ENCODE peak calls at places on chromosomes 2 and 18, in six cellular contexts. F is GM23248, H is endothelial cell of umbilical vein, Z is fibroblast of lung, W is HCT116, Y is neural progenitor cell. P is an unnamed sample.

GRCh38 chr2:107001081-107001480 is 115.1 kb upstream of the ST6GAL2 start:
- DNase-seq in Y (no peak), W (no peak), F (no peak), H (no peak), Z (peak; percentile 49), P (no peak)

GRCh38 chr2:66696374-66696773 is 261.4 kb downstream of the MEIS1 start:
- DNase-seq in F (no peak), Y (no peak), H (no peak), W (no peak), Z (no peak), P (no peak)

GRCh38 chr2:235383272-235383843 is 110.5 kb upstream of the AGAP1 start:
- DNase-seq in Z (no peak), W (no peak), F (peak; percentile 19), Y (no peak), H (no peak), P (no peak)

GRCh38 chr2:83072767-83073166 is 1386.3 kb downstream of the SUCLG1 start:
- DNase-seq in Y (no peak), W (no peak), H (no peak), Z (no peak), F (no peak), P (no peak)

GRCh38 chr18:77248873-77249582 is 620 bp upstream of the GALR1 start:
- DNase-seq in W (no peak), H (no peak), Z (no peak), F (no peak), Y (peak; percentile 44), P (no peak)

GRCh38 chr18:31835528-31836138 is 75.0 kb upstream of the SLC25A52 start:
- DNase-seq in W (no peak), Y (no peak), H (no peak), F (peak; percentile 44), Z (no peak), P (no peak)

GRCh38 chr2:47595115-47595514 is 187.8 kb upstream of the MSH6 start:
- DNase-seq in F (no peak), Y (no peak), W (no peak), H (no peak), Z (no peak), P (no peak)

GRCh38 chr2:206064077-206064476 is 21.9 kb downstream of the INO80D start:
- DNase-seq in F (peak; percentile 10), Z (peak; percentile 9), W (no peak), Y (no peak), H (no peak), P (no peak)

GRCh38 chr2:85133751-85134254 is 611 bp downstream of the TCF7L1 start:
- DNase-seq in W (no peak), H (peak; percentile 45), Z (peak; percentile 40), F (peak; percentile 70), Y (no peak), P (no peak)

GRCh38 chr18:9708882-9709877 is 1.1 kb downstream of the RAB31 start:
- DNase-seq in Y (peak; percentile 65), H (peak; percentile 24), F (peak; percentile 62), W (no peak), Z (no peak), P (peak; percentile 51)
- TF ChIP-seq EZH2 in Y (peak; percentile 98), H (no peak), F (no peak), W (no peak), Z (no peak), P (no peak)

DNA sequence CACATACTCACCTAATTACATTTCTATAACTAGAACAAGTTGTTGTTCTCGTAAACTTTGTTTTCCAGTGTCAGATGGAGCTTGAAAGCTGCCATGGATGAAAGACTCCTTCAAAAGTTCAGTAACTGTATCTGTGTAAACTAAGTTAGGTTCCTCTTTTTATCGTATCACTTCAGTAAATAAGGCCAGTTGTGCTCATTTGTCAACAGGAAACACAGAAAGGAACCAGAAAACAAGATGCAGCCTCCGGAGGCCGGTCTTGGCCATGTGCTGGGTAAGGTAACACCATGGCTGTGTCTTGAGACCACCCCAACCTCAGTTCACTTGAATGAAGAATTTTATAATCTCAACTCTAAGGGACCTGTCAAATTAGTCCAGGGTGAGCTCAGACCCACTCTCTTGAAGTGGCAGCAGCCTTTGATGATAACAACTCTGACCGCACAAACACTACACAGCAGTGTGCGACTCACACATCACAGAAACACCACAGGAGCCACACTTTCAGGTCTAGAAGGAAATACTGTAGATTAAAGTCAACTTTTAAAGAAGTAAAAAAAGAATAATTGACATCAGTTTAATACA is 213.8 kb downstream of the AFF3 start:
- DNase-seq in H (no peak), F (no peak), W (no peak), Z (no peak), Y (no peak), P (no peak)
- H3K4me2 ChIP-seq in H (no peak overlapping the region), F (no peak overlapping the region), W (no peak overlapping the region), Z (no peak overlapping the region), Y (no peak overlapping the region), P (no peak overlapping the region)

GRCh38 chr2:72926368-72926767 is 9.0 kb downstream of the EMX1 start:
- DNase-seq in H (no peak), F (no peak), Z (no peak), Y (no peak), W (no peak), P (no peak)
- TF ChIP-seq EZH2 in H (no peak), F (no peak), Z (peak; percentile 65), Y (no peak), W (no peak), P (no peak)

GRCh38 chr2:20108655-20109396 is 57.4 kb upstream of the LAPTM4A start:
- DNase-seq in H (no peak), Z (peak; percentile 85), Y (no peak), F (peak; percentile 63), W (no peak), P (peak; percentile 88)
- H3K4me2 ChIP-seq in H (no peak overlapping the region), Z (no peak overlapping the region), Y (no peak overlapping the region), F (no peak overlapping the region), W (no peak overlapping the region), P (peak overlapping the region; percentile 64)

GRCh38 chr2:45168731-45169338 is 159.6 kb upstream of the SIX2 start:
- DNase-seq in Z (no peak), W (no peak), Y (peak; percentile 71), F (peak; percentile 46), H (peak; percentile 36), P (peak; percentile 47)

GRCh38 chr2:45169339-45170190 is 160.3 kb upstream of the SIX2 start:
- DNase-seq in H (peak; percentile 50), W (no peak), F (peak; percentile 58), Z (no peak), Y (peak; percentile 68), P (no peak)

GRCh38 chr2:45170976-45171514 is 161.8 kb upstream of the SIX2 start:
- DNase-seq in F (no peak), Y (no peak), Z (peak; percentile 61), W (no peak), H (no peak), P (no peak)

GRCh38 chr2:45167885-45168284 is 158.6 kb upstream of the SIX2 start:
- DNase-seq in W (no peak), H (no peak), F (no peak), Y (peak; percentile 30), Z (no peak), P (no peak)

DNA sequence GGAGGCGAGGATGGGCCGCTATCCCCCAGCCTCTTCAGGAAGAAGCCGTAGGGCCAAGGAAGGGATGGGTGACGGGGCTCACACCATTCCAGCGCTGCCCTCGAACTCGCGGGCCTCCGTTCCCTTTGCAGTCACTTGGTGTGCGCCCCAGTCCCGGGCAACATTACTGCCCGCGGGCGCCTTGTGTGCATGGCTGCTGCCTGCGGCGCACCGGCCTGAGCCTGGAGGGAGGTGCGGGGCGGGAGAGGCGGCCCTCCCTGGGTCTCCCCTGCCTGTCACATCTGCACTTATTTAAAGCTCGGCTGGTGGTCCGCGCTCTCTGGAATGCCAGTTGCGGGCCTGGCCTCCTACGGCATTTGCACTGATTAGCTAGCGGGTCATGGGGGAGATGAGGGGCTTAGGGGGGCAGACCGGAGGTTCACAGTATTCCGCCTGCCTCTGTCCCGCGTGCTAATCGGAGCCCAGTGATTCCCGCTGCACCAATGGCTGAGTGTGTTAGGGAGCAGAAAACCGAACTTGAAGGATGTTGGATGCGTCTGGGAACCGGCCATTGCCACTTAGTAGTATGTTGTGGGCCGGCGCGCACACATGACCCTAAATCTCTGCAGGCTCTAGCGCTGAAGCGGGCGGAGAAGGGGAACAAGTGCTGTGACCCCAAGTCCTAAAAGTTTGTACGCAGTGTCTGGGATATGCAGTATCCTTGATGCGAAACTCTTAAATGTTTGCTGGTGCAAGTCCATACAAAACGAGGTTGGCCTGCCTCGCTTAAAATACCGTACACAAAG is 161.1 kb upstream of the SIX2 start:
- DNase-seq in W (no peak), H (no peak), Z (no peak), F (no peak), Y (peak; percentile 84), P (no peak)
- TF ChIP-seq EZH2 in W (no peak), H (peak; percentile 49), Z (peak; percentile 12), F (no peak), Y (peak; percentile 87), P (no peak)

DNA sequence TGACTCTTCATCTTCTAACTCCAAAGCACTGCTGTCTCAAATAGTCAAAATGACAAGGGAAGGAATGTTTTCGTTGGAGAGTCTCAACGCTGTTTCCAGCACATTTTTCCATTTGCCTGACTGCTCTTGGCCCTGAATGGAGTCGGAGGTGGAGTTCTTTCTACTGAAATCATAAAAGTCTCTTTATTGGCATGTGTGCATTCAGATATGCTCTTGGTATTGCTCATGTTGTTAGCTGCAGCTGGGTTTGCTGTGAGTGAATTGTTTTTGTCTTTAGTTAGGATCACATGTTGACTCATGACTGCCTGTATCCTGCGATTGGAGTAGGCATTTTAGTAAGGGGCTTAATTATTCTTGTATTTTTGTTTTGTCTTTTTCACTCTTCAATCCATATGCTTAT is 16.8 kb downstream of the TMEM17 start:
- DNase-seq in F (peak; percentile 61), H (peak; percentile 92), Y (no peak), W (no peak), Z (peak; percentile 47), P (no peak)
- H3K4me2 ChIP-seq in F (no peak overlapping the region), H (no peak overlapping the region), Y (no peak overlapping the region), W (no peak overlapping the region), Z (no peak overlapping the region), P (no peak overlapping the region)

DNA sequence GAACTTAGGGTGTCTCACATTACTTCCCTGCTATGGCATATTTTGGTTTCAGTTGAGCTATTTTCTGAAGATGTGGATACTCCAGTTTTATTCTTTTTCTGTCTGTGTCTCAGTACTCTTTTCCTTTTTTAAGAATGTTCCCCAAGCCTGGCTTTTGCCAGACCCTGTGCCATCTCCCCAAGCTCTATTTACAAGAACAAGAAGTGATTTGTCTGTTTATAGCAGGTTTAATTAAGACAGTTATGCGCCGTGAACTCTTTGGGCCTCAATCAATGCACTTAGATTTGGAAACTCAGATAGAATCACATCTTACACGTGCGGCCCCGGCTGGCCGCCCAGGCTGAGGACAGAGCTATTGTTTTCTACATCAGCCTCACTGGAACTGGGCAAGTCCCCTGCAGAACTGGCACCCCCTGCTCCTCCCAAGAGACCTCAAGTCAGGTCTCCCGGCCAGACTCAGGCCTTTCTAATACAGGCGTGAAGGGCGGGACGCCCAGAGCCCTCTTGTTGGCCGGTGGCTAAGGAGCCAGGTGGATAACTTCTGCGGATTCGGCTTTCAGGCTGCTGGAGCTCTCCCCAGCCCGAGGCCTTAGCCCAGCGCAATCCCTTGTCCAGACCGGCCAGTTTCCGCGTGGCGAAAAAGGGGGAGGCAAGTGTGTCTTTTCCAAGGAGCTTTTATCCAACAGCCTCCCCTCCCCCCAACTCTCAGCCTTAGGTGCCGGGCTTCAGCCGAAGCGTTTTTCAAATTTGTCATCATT is 9.1 kb upstream of the SATB2 start:
- DNase-seq in F (no peak), Y (peak; percentile 57), W (no peak), Z (no peak), H (no peak), P (no peak)
- TF ChIP-seq EZH2 in F (no peak), Y (peak; percentile 84), W (no peak), Z (no peak), H (peak; percentile 72), P (no peak)

P was measured in PC-9.